ENCODE peak calls at places on chromosomes 13 and 19, in five cellular contexts. C is transverse colon; N is stimulated activated CD4-positive, alpha-beta T cell treated with anti-CD3 and anti-CD28 coated beads, Interleukin-4, amount 100 ng/mL, for 4 hours; H is NCI-H345; M is lower lobe of right lung. I is an unnamed sample.

GRCh38 chr13:64158910-64159309 is 2743.3 kb upstream of the PCDH20 start:
- DNase-seq in N (no peak), C (no peak), H (no peak), M (no peak), I (no peak)

GRCh38 chr19:15640294-15640903 is at the start of gene CYP4F3:
- DNase-seq in M (peak), N (no peak), C (peak), H (no peak), I (peak)

GRCh38 chr13:74930402-74931165 is 551.4 kb downstream of the TBC1D4 start:
- DNase-seq in H (no peak), C (no peak), N (no peak), M (no peak), I (no peak)

GRCh38 chr13:42574435-42575311 is 721 bp downstream of the TNFSF11 start:
- DNase-seq in C (no peak), H (peak), M (no peak), N (peak), I (no peak)

GRCh38 chr13:20997301-20998061 is 63.9 kb downstream of the LATS2 start:
- DNase-seq in H (no peak), N (no peak), C (no peak), M (no peak), I (peak)

GRCh38 chr13:49112782-49113525 is 107.2 kb upstream of the MLNR start:
- DNase-seq in H (no peak), C (no peak), N (no peak), M (no peak), I (no peak)

GRCh38 chr13:50244913-50245574 is 229.8 kb downstream of the KCNRG start:
- DNase-seq in H (no peak), M (no peak), N (peak), C (no peak), I (no peak)

GRCh38 chr19:48896191-48896720 is 2.3 kb downstream of the TULP2 start:
- DNase-seq in C (peak), H (no peak), N (peak), M (peak), I (peak)

GRCh38 chr13:31182987-31183386 is 16.8 kb upstream of the B3GLCT start:
- DNase-seq in N (no peak), M (no peak), C (no peak), H (no peak), I (no peak)

GRCh38 chr13:113327391-113327765 is 30.3 kb downstream of the LAMP1 start:
- DNase-seq in H (no peak), C (no peak), M (no peak), N (no peak), I (no peak)

GRCh38 chr13:85278851-85279250 is 520.4 kb downstream of the SLITRK6 start:
- DNase-seq in N (no peak), C (no peak), H (no peak), M (no peak), I (no peak)

GRCh38 chr13:60572003-60572792 is 175.2 kb downstream of the TDRD3 start:
- DNase-seq in M (no peak), N (no peak), C (no peak), H (peak), I (no peak)

GRCh38 chr19:32336259-32337111 is 8.9 kb upstream of the ZNF507 start:
- DNase-seq in H (no peak), N (no peak), M (no peak), C (no peak), I (peak)

GRCh38 chr13:33789067-33789606 is 28.8 kb upstream of the RFC3 start:
- DNase-seq in H (no peak), N (no peak), M (no peak), C (no peak), I (no peak)

GRCh38 chr19:21610787-21611186 is 105.4 kb downstream of the ZNF429 start:
- DNase-seq in M (no peak), N (no peak), C (no peak), H (no peak), I (no peak)

GRCh38 chr19:11233073-11233472 is 6.3 kb upstream of the ANGPTL8 start:
- DNase-seq in M (no peak), C (no peak), H (no peak), N (no peak), I (no peak)

GRCh38 chr19:39407644-39408391 is 1.2 kb downstream of the ZFP36 start:
- DNase-seq in M (peak), N (peak), C (peak), H (no peak), I (peak)

GRCh38 chr19:5352229-5352763 is 11.7 kb upstream of the PTPRS start:
- DNase-seq in N (no peak), H (no peak), M (no peak), C (no peak), I (no peak)

GRCh38 chr19:49983645-49984229 is 22.8 kb upstream of the SIGLEC11 start:
- DNase-seq in M (peak), N (peak), H (peak), C (peak), I (peak)

GRCh38 chr13:51453308-51453958 is 597 bp upstream of the INTS6 start:
- DNase-seq in N (peak), M (peak), C (peak), H (peak), I (peak)

GRCh38 chr13:87244256-87244870 is 426.8 kb upstream of the SLITRK5 start:
- DNase-seq in N (no peak), M (no peak), H (no peak), C (no peak), I (no peak)

GRCh38 chr19:32719611-32720059 is at the start of gene TDRD12:
- DNase-seq in M (no peak), H (no peak), C (no peak), N (no peak), I (no peak)

GRCh38 chr13:102028846-102029245 is 373.0 kb downstream of the FGF14 start:
- DNase-seq in H (peak), C (no peak), N (no peak), M (no peak), I (no peak)

GRCh38 chr19:38792250-38793111 is 3.5 kb downstream of the LGALS7B start:
- DNase-seq in H (no peak), M (peak), C (peak), N (peak), I (peak)

GRCh38 chr13:31929031-31929770 is 102.4 kb upstream of the FRY start:
- DNase-seq in C (no peak), M (no peak), H (no peak), N (no peak), I (no peak)

GRCh38 chr19:15869109-15869555 is 28.7 kb downstream of the CYP4F2 start:
- DNase-seq in M (no peak), H (no peak), C (peak), N (peak), I (no peak)

GRCh38 chr19:55158848-55159793 is 1.6 kb upstream of the TNNI3 start:
- DNase-seq in H (no peak), M (no peak), C (no peak), N (no peak), I (peak)

GRCh38 chr13:72295173-72295572 is 428.2 kb upstream of the DACH1 start:
- DNase-seq in C (no peak), M (no peak), H (no peak), N (no peak), I (no peak)

GRCh38 chr13:33033361-33033812 is 17.2 kb downstream of the KL start:
- DNase-seq in H (no peak), M (peak), N (peak), C (no peak), I (no peak)

GRCh38 chr13:89029062-89029461 is 1357.9 kb downstream of the SLITRK5 start:
- DNase-seq in N (no peak), M (no peak), C (no peak), H (no peak), I (no peak)

GRCh38 chr19:49098795-49099194 is 13.5 kb downstream of the SNRNP70 start:
- DNase-seq in H (no peak), M (no peak), C (no peak), N (no peak), I (no peak)

GRCh38 chr13:94419304-94419943 is 60.1 kb downstream of the DCT start:
- DNase-seq in M (no peak), N (no peak), C (no peak), H (no peak), I (no peak)

GRCh38 chr19:4130635-4131438 is 6.9 kb upstream of the MAP2K2 start:
- DNase-seq in M (no peak), C (peak), N (no peak), H (no peak), I (no peak)

GRCh38 chr19:50266896-50267295 is 62.3 kb downstream of the KCNC3 start:
- DNase-seq in C (peak), M (no peak), H (no peak), N (peak), I (no peak)

GRCh38 chr13:57624565-57625435 is 6.7 kb upstream of the PCDH17 start:
- DNase-seq in N (no peak), C (peak), H (peak), M (no peak), I (no peak)

GRCh38 chr13:60164490-60164889 is 762 bp upstream of the DIAPH3 start:
- DNase-seq in N (no peak), M (no peak), H (no peak), C (no peak), I (no peak)

GRCh38 chr19:17641181-17641580 is 47.0 kb downstream of the UNC13A start:
- DNase-seq in H (no peak), C (no peak), M (peak), N (no peak), I (peak)

GRCh38 chr19:17751103-17751911 is at the start of gene FCHO1:
- DNase-seq in H (no peak), C (peak), N (peak), M (peak), I (peak)

GRCh38 chr19:54173951-54174817 is 1.2 kb upstream of the TMC4 start:
- DNase-seq in C (no peak), M (no peak), H (no peak), N (no peak), I (no peak)

GRCh38 chr13:111397202-111397880 is 76.9 kb downstream of the TEX29 start:
- DNase-seq in N (no peak), M (no peak), H (no peak), C (no peak), I (no peak)